ENCODE peak calls at places on chromosomes 4 and X, in four cellular contexts. One of them, this sample, is unnamed.

GRCh38 chr4:177105526-177105925 is 204.1 kb upstream of the NEIL3 start:
- DNase-seq in B cell: no peak
- DNase-seq in cardiac fibroblast: no peak
- DNase-seq in sigmoid colon: no peak
- DNase-seq in this sample: no peak

GRCh38 chr4:1008840-1009646 is 2.4 kb upstream of the FGFRL1 start:
- DNase-seq in cardiac fibroblast: no peak
- DNase-seq in B cell: no peak
- DNase-seq in sigmoid colon: peak
- DNase-seq in this sample: no peak

GRCh38 chr4:140151700-140152014 is 2.3 kb downstream of the MAML3 start:
- DNase-seq in B cell: peak
- DNase-seq in cardiac fibroblast: peak
- DNase-seq in sigmoid colon: peak
- DNase-seq in this sample: peak

GRCh38 chr4:140136509-140136908 is 17.5 kb downstream of the MAML3 start:
- DNase-seq in B cell: no peak
- DNase-seq in cardiac fibroblast: peak
- DNase-seq in sigmoid colon: no peak
- DNase-seq in this sample: no peak

GRCh38 chr4:73343432-73343831 is 60.7 kb upstream of the ALB start:
- DNase-seq in cardiac fibroblast: no peak
- DNase-seq in B cell: no peak
- DNase-seq in sigmoid colon: no peak
- DNase-seq in this sample: no peak

GRCh38 chr4:4880492-4880891 is 21.0 kb downstream of the MSX1 start:
- DNase-seq in B cell: no peak
- DNase-seq in cardiac fibroblast: no peak
- DNase-seq in sigmoid colon: no peak
- DNase-seq in this sample: no peak

GRCh38 chr4:4866833-4867744 is 7.6 kb downstream of the MSX1 start:
- DNase-seq in B cell: peak
- DNase-seq in sigmoid colon: no peak
- DNase-seq in cardiac fibroblast: no peak
- DNase-seq in this sample: no peak

GRCh38 chr4:176538217-176538925 is 218.6 kb downstream of the SPCS3 start:
- DNase-seq in B cell: no peak
- DNase-seq in cardiac fibroblast: peak
- DNase-seq in sigmoid colon: no peak
- DNase-seq in this sample: no peak

GRCh38 chr4:23966720-23967119 is 76.9 kb upstream of the PPARGC1A start:
- DNase-seq in cardiac fibroblast: peak
- DNase-seq in sigmoid colon: no peak
- DNase-seq in B cell: no peak
- DNase-seq in this sample: no peak
- TF ChIP-seq CTCF in cardiac fibroblast: peak
- TF ChIP-seq CTCF in sigmoid colon: no peak
- TF ChIP-seq CTCF in B cell: no peak
- TF ChIP-seq CTCF in this sample: no peak

GRCh38 chrX:12383196-12383595 is 244.9 kb downstream of the FRMPD4 start:
- DNase-seq in B cell: no peak
- DNase-seq in cardiac fibroblast: no peak
- DNase-seq in sigmoid colon: no peak
- DNase-seq in this sample: no peak
- TF ChIP-seq CTCF in B cell: no peak
- TF ChIP-seq CTCF in cardiac fibroblast: peak
- TF ChIP-seq CTCF in sigmoid colon: no peak
- TF ChIP-seq CTCF in this sample: no peak

GRCh38 chrX:10725071-10725470 is 104.7 kb upstream of the MID1 start:
- DNase-seq in sigmoid colon: no peak
- DNase-seq in cardiac fibroblast: no peak
- DNase-seq in B cell: no peak
- DNase-seq in this sample: peak
- TF ChIP-seq CTCF in sigmoid colon: no peak
- TF ChIP-seq CTCF in cardiac fibroblast: no peak
- TF ChIP-seq CTCF in B cell: peak
- TF ChIP-seq CTCF in this sample: no peak

GRCh38 chr4:150415213-150415612 is 166.7 kb upstream of the MAB21L2 start:
- DNase-seq in B cell: no peak
- DNase-seq in cardiac fibroblast: no peak
- DNase-seq in sigmoid colon: no peak
- DNase-seq in this sample: no peak

GRCh38 chr4:150411527-150411926 is 170.4 kb upstream of the MAB21L2 start:
- DNase-seq in B cell: no peak
- DNase-seq in cardiac fibroblast: peak
- DNase-seq in sigmoid colon: no peak
- DNase-seq in this sample: no peak
- TF ChIP-seq CTCF in B cell: no peak
- TF ChIP-seq CTCF in cardiac fibroblast: peak
- TF ChIP-seq CTCF in sigmoid colon: no peak
- TF ChIP-seq CTCF in this sample: no peak

GRCh38 chrX:149513713-149514427 is 8.8 kb upstream of the IDS start:
- DNase-seq in cardiac fibroblast: peak
- DNase-seq in B cell: no peak
- DNase-seq in sigmoid colon: no peak
- DNase-seq in this sample: no peak

GRCh38 chrX:149512225-149512885 is 7.2 kb upstream of the IDS start:
- DNase-seq in sigmoid colon: no peak
- DNase-seq in B cell: no peak
- DNase-seq in cardiac fibroblast: peak
- DNase-seq in this sample: peak

GRCh38 chrX:149511081-149511480 is 6.0 kb upstream of the IDS start:
- DNase-seq in sigmoid colon: no peak
- DNase-seq in B cell: no peak
- DNase-seq in cardiac fibroblast: peak
- DNase-seq in this sample: no peak

GRCh38 chrX:149508467-149508866 is 3.4 kb upstream of the IDS start:
- DNase-seq in B cell: no peak
- DNase-seq in sigmoid colon: no peak
- DNase-seq in cardiac fibroblast: no peak
- DNase-seq in this sample: no peak

DNA sequence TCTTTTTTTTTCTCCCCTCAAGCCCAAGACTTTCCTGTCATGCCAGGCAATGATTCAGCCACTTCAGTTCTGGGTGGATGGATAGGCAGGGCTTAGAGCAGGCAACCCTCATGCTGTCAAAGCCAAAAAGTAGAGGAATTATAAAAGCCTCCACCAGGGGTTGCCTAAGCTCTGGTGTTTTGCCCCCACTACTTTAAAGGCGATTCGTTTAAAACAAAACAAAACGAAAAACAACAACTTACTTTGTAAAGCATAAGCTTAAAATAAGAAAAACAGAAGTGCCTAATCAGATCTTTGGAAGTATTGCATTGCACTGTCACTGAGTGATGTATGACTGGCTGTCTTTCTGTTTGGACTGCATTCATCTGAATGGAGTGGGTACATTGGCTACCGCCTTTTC is 5.3 kb upstream of the IDS start:
- DNase-seq in cardiac fibroblast: peak
- DNase-seq in B cell: no peak
- DNase-seq in sigmoid colon: no peak
- DNase-seq in this sample: no peak
- TF ChIP-seq CTCF in cardiac fibroblast: peak
- TF ChIP-seq CTCF in B cell: no peak
- TF ChIP-seq CTCF in sigmoid colon: no peak
- TF ChIP-seq CTCF in this sample: no peak